ENCODE peak calls at places on chromosome 10, in eight cellular contexts. H is cardiac septum; V is NCI-H1105; P is stimulated activated CD4-positive, alpha-beta T cell treated with anti-CD3 and anti-CD28 coated beads, Interleukin-4, amount 100 ng/mL, for 4 hours; Y is kidney tubule cell; K is WERI-Rb-1; C is CD8-positive, alpha-beta T cell; W is endothelial cell. Z is an unnamed sample.

GRCh38 chr10:5905854-5906507 is 15.9 kb downstream of the FBH1 start:
- DNase-seq in P (no peak), V (no peak), K (no peak), H (no peak), Y (no peak), C (no peak), W (peak), Z (no peak)

GRCh38 chr10:118116555-118117311 is 70.0 kb upstream of the RAB11FIP2 start:
- DNase-seq in Y (peak), C (no peak), K (peak), H (no peak), W (no peak), V (no peak), P (no peak), Z (no peak)

GRCh38 chr10:10807106-10807505 is 210.6 kb upstream of the CELF2 start:
- DNase-seq in V (no peak), W (no peak), Y (no peak), H (no peak), P (no peak), C (no peak), K (no peak), Z (no peak)

GRCh38 chr10:13074562-13075451 is 25.2 kb upstream of the OPTN start:
- DNase-seq in K (peak), C (peak), Y (peak), V (peak), W (peak), P (peak), H (no peak), Z (peak)

GRCh38 chr10:8731415-8732110 is 677.1 kb downstream of the GATA3 start:
- DNase-seq in Y (no peak), H (no peak), V (no peak), K (no peak), C (no peak), P (no peak), W (no peak), Z (no peak)

GRCh38 chr10:38025283-38025682 is 14.8 kb downstream of the ZNF33A start:
- DNase-seq in P (no peak), Y (no peak), W (no peak), C (no peak), V (no peak), H (no peak), K (no peak), Z (no peak)

GRCh38 chr10:119516381-119517234 is 25.9 kb downstream of the RGS10 start:
- DNase-seq in H (no peak), Y (peak), C (peak), V (no peak), P (peak), W (no peak), K (peak), Z (no peak)

GRCh38 chr10:77011823-77012566 is 625.6 kb downstream of the KCNMA1 start:
- DNase-seq in H (no peak), V (no peak), W (no peak), Y (no peak), K (no peak), C (no peak), P (no peak), Z (no peak)

GRCh38 chr10:18140149-18140956 is at the start of gene CACNB2:
- DNase-seq in K (peak), H (peak), Y (peak), V (peak), W (peak), P (no peak), C (no peak), Z (peak)

GRCh38 chr10:49135575-49136313 is 1.9 kb upstream of the FAM170B start:
- DNase-seq in H (no peak), P (no peak), C (no peak), V (no peak), Y (no peak), W (no peak), K (no peak), Z (no peak)

GRCh38 chr10:88028654-88029053 is 165.2 kb downstream of the PTEN start:
- DNase-seq in K (peak), H (no peak), P (no peak), W (no peak), V (no peak), C (no peak), Y (peak), Z (no peak)

GRCh38 chr10:72466018-72466417 is 111.3 kb upstream of the DNAJB12 start:
- DNase-seq in H (no peak), P (no peak), Y (peak), C (no peak), W (no peak), V (no peak), K (no peak), Z (no peak)

GRCh38 chr10:30000802-30001571 is 58.4 kb downstream of the JCAD start:
- DNase-seq in Y (peak), H (no peak), V (no peak), W (no peak), C (no peak), K (no peak), P (no peak), Z (no peak)

GRCh38 chr10:55446603-55447002 is 645.6 kb upstream of the PCDH15 start:
- DNase-seq in K (no peak), W (no peak), Y (no peak), C (no peak), H (no peak), V (no peak), P (no peak), Z (no peak)

Z was measured in sciatic nerve.